ENCODE peak calls at places on chromosomes 4 and X, in seven cellular contexts. One of them, this sample, is unnamed.

GRCh38 chr4:78426972-78427371 is 124.6 kb upstream of the ANXA3 start:
- DNase-seq in heart right ventricle: no peak
- DNase-seq in endodermal cell: no peak
- DNase-seq in right atrium auricular region: no peak
- DNase-seq in SJSA1: no peak
- DNase-seq in neural progenitor cell: peak; percentile 32
- DNase-seq in NT2/D1: no peak
- DNase-seq in this sample: no peak

GRCh38 chr4:138222041-138222440 is 20.1 kb downstream of the SLC7A11 start:
- DNase-seq in neural progenitor cell: no peak
- DNase-seq in right atrium auricular region: no peak
- DNase-seq in SJSA1: peak; percentile 84
- DNase-seq in NT2/D1: no peak
- DNase-seq in heart right ventricle: no peak
- DNase-seq in endodermal cell: no peak
- DNase-seq in this sample: peak; percentile 17

GRCh38 chr4:113452868-113453620 is 308.5 kb downstream of the CAMK2D start:
- DNase-seq in endodermal cell: peak; percentile 84
- DNase-seq in heart right ventricle: peak; percentile 55
- DNase-seq in NT2/D1: peak; percentile 80
- DNase-seq in SJSA1: peak; percentile 80
- DNase-seq in neural progenitor cell: peak; percentile 47
- DNase-seq in right atrium auricular region: no peak
- DNase-seq in this sample: no peak

GRCh38 chr4:69408451-69408850 is 87.3 kb downstream of the UGT2B4 start:
- DNase-seq in neural progenitor cell: no peak
- DNase-seq in endodermal cell: no peak
- DNase-seq in right atrium auricular region: no peak
- DNase-seq in heart right ventricle: no peak
- DNase-seq in SJSA1: no peak
- DNase-seq in NT2/D1: no peak
- DNase-seq in this sample: no peak

GRCh38 chr4:5050520-5050955 is 742 bp upstream of the STK32B start:
- DNase-seq in SJSA1: peak; percentile 62
- DNase-seq in NT2/D1: peak; percentile 84
- DNase-seq in endodermal cell: peak; percentile 91
- DNase-seq in right atrium auricular region: peak; percentile 78
- DNase-seq in heart right ventricle: peak; percentile 66
- DNase-seq in neural progenitor cell: peak; percentile 91
- DNase-seq in this sample: peak; percentile 47

GRCh38 chr4:16018061-16018676 is 55.2 kb upstream of the FGFBP2 start:
- DNase-seq in SJSA1: no peak
- DNase-seq in right atrium auricular region: no peak
- DNase-seq in NT2/D1: no peak
- DNase-seq in heart right ventricle: no peak
- DNase-seq in endodermal cell: no peak
- DNase-seq in neural progenitor cell: no peak
- DNase-seq in this sample: no peak

GRCh38 chrX:21374163-21374993 is at the start of gene CNKSR2:
- DNase-seq in SJSA1: peak; percentile 25
- DNase-seq in endodermal cell: peak; percentile 93
- DNase-seq in right atrium auricular region: no peak
- DNase-seq in heart right ventricle: no peak
- DNase-seq in neural progenitor cell: peak; percentile 80
- DNase-seq in NT2/D1: peak; percentile 60
- DNase-seq in this sample: peak; percentile 59

GRCh38 chrX:53223068-53223693 is 1.8 kb downstream of the KDM5C start:
- DNase-seq in neural progenitor cell: peak; percentile 19
- DNase-seq in NT2/D1: no peak
- DNase-seq in right atrium auricular region: no peak
- DNase-seq in SJSA1: no peak
- DNase-seq in endodermal cell: peak; percentile 61
- DNase-seq in heart right ventricle: no peak
- DNase-seq in this sample: peak; percentile 10

GRCh38 chrX:17547658-17548057 is 172.7 kb downstream of the NHS start:
- DNase-seq in neural progenitor cell: no peak
- DNase-seq in endodermal cell: no peak
- DNase-seq in right atrium auricular region: no peak
- DNase-seq in SJSA1: peak; percentile 67
- DNase-seq in NT2/D1: no peak
- DNase-seq in heart right ventricle: peak; percentile 8
- DNase-seq in this sample: peak; percentile 74

GRCh38 chrX:103831342-103831802 is 685 bp downstream of the RAB9B start:
- DNase-seq in right atrium auricular region: no peak
- DNase-seq in SJSA1: no peak
- DNase-seq in neural progenitor cell: peak; percentile 90
- DNase-seq in endodermal cell: no peak
- DNase-seq in NT2/D1: no peak
- DNase-seq in heart right ventricle: peak; percentile 54
- DNase-seq in this sample: no peak

GRCh38 chrX:29561417-29561816 is 653.9 kb upstream of the MAGEB2 start:
- DNase-seq in heart right ventricle: no peak
- DNase-seq in neural progenitor cell: no peak
- DNase-seq in NT2/D1: no peak
- DNase-seq in SJSA1: no peak
- DNase-seq in right atrium auricular region: no peak
- DNase-seq in endodermal cell: no peak
- DNase-seq in this sample: no peak

GRCh38 chr4:125243835-125244397 is 70.8 kb upstream of the FAT4 start:
- DNase-seq in SJSA1: no peak
- DNase-seq in right atrium auricular region: no peak
- DNase-seq in endodermal cell: no peak
- DNase-seq in neural progenitor cell: no peak
- DNase-seq in NT2/D1: no peak
- DNase-seq in heart right ventricle: no peak
- DNase-seq in this sample: no peak

GRCh38 chrX:154805696-154806091 is 409 bp upstream of the MPP1 start:
- DNase-seq in heart right ventricle: no peak
- DNase-seq in NT2/D1: no peak
- DNase-seq in neural progenitor cell: no peak
- DNase-seq in SJSA1: no peak
- DNase-seq in endodermal cell: no peak
- DNase-seq in right atrium auricular region: no peak
- DNase-seq in this sample: no peak

GRCh38 chr4:147683172-147683571 is 791 bp downstream of the PRMT9 start:
- DNase-seq in NT2/D1: no peak
- DNase-seq in endodermal cell: peak; percentile 51
- DNase-seq in SJSA1: no peak
- DNase-seq in right atrium auricular region: no peak
- DNase-seq in neural progenitor cell: peak; percentile 7
- DNase-seq in heart right ventricle: no peak
- DNase-seq in this sample: peak; percentile 30

GRCh38 chr4:140092094-140092820 is 61.7 kb downstream of the MAML3 start:
- DNase-seq in heart right ventricle: peak; percentile 45
- DNase-seq in endodermal cell: peak; percentile 96
- DNase-seq in neural progenitor cell: peak; percentile 96
- DNase-seq in SJSA1: no peak
- DNase-seq in NT2/D1: peak; percentile 60
- DNase-seq in right atrium auricular region: peak; percentile 70
- DNase-seq in this sample: peak; percentile 62

DNA sequence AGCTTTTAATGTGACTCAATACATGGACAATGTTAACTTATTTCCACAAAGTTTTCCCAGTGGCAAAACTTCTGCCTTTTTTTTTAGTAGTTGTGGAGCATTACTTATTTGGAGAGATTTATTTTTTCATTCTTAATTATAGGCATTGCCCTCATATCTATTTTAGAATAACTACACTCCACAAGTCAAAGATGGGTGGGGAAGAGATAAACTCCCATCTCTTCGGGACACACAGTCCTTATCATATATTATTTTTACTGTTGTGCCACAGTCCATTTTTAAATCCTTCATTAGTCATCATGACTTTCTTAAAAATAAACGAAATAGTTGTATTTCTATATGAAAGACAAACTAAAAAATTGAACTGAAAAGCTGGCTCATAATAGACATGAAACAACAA is 1.2 kb downstream of the DMD start:
- DNase-seq in endodermal cell: no peak
- DNase-seq in neural progenitor cell: no peak
- DNase-seq in SJSA1: no peak
- DNase-seq in NT2/D1: no peak
- DNase-seq in right atrium auricular region: no peak
- DNase-seq in heart right ventricle: no peak
- DNase-seq in this sample: no peak
- H3K4me3 ChIP-seq in endodermal cell: no peak overlapping the region
- H3K4me3 ChIP-seq in neural progenitor cell: no peak overlapping the region
- H3K4me3 ChIP-seq in SJSA1: peak overlapping the region; percentile 41
- H3K4me3 ChIP-seq in NT2/D1: no peak overlapping the region
- H3K4me3 ChIP-seq in right atrium auricular region: peak overlapping the region; percentile 42
- H3K4me3 ChIP-seq in heart right ventricle: peak overlapping the region; percentile 10
- H3K4me3 ChIP-seq in this sample: no peak overlapping the region

GRCh38 chr4:183798921-183799307 is 106.2 kb upstream of the STOX2 start:
- DNase-seq in neural progenitor cell: peak; percentile 67
- DNase-seq in NT2/D1: no peak
- DNase-seq in right atrium auricular region: no peak
- DNase-seq in heart right ventricle: no peak
- DNase-seq in endodermal cell: peak; percentile 48
- DNase-seq in SJSA1: no peak
- DNase-seq in this sample: no peak

GRCh38 chr4:183797445-183798248 is 107.5 kb upstream of the STOX2 start:
- DNase-seq in right atrium auricular region: no peak
- DNase-seq in neural progenitor cell: peak; percentile 73
- DNase-seq in NT2/D1: no peak
- DNase-seq in endodermal cell: peak; percentile 87
- DNase-seq in SJSA1: no peak
- DNase-seq in heart right ventricle: no peak
- DNase-seq in this sample: peak; percentile 37

GRCh38 chr4:183801460-183802168 is 103.5 kb upstream of the STOX2 start:
- DNase-seq in SJSA1: no peak
- DNase-seq in endodermal cell: peak; percentile 83
- DNase-seq in NT2/D1: no peak
- DNase-seq in neural progenitor cell: no peak
- DNase-seq in right atrium auricular region: no peak
- DNase-seq in heart right ventricle: no peak
- DNase-seq in this sample: no peak

GRCh38 chr4:183798249-183798920 is 106.7 kb upstream of the STOX2 start:
- DNase-seq in heart right ventricle: no peak
- DNase-seq in neural progenitor cell: peak; percentile 42
- DNase-seq in NT2/D1: no peak
- DNase-seq in endodermal cell: peak; percentile 71
- DNase-seq in SJSA1: no peak
- DNase-seq in right atrium auricular region: no peak
- DNase-seq in this sample: peak; percentile 23

GRCh38 chr4:183797041-183797444 is 108.1 kb upstream of the STOX2 start:
- DNase-seq in neural progenitor cell: peak; percentile 35
- DNase-seq in heart right ventricle: peak; percentile 53
- DNase-seq in SJSA1: no peak
- DNase-seq in endodermal cell: no peak
- DNase-seq in NT2/D1: no peak
- DNase-seq in right atrium auricular region: no peak
- DNase-seq in this sample: peak; percentile 33
- H3K9me3 ChIP-seq in neural progenitor cell: no peaks in the 10 kb centered on the region
- H3K9me3 ChIP-seq in heart right ventricle: peaks cover 7% of the 10 kb centered on the region
- H3K9me3 ChIP-seq in SJSA1: no peaks in the 10 kb centered on the region
- H3K9me3 ChIP-seq in endodermal cell: peaks cover 17% of the 10 kb centered on the region
- H3K9me3 ChIP-seq in NT2/D1: peaks cover 24% of the 10 kb centered on the region
- H3K9me3 ChIP-seq in right atrium auricular region: no peaks in the 10 kb centered on the region
- H3K9me3 ChIP-seq in this sample: peaks cover 4% of the 10 kb centered on the region

GRCh38 chrX:19867938-19868337 is 19.5 kb downstream of the SH3KBP1 start:
- DNase-seq in heart right ventricle: no peak
- DNase-seq in neural progenitor cell: no peak
- DNase-seq in endodermal cell: no peak
- DNase-seq in NT2/D1: no peak
- DNase-seq in right atrium auricular region: no peak
- DNase-seq in SJSA1: no peak
- DNase-seq in this sample: no peak

GRCh38 chrX:19865567-19866363 is 21.6 kb downstream of the SH3KBP1 start:
- DNase-seq in SJSA1: no peak
- DNase-seq in NT2/D1: no peak
- DNase-seq in neural progenitor cell: no peak
- DNase-seq in endodermal cell: no peak
- DNase-seq in right atrium auricular region: no peak
- DNase-seq in heart right ventricle: peak; percentile 5
- DNase-seq in this sample: no peak

GRCh38 chrX:19864736-19865135 is 22.7 kb downstream of the SH3KBP1 start:
- DNase-seq in NT2/D1: no peak
- DNase-seq in endodermal cell: no peak
- DNase-seq in SJSA1: no peak
- DNase-seq in heart right ventricle: no peak
- DNase-seq in right atrium auricular region: no peak
- DNase-seq in neural progenitor cell: no peak
- DNase-seq in this sample: no peak

GRCh38 chrX:19867411-19867732 is 20.0 kb downstream of the SH3KBP1 start:
- DNase-seq in heart right ventricle: peak; percentile 6
- DNase-seq in endodermal cell: no peak
- DNase-seq in right atrium auricular region: no peak
- DNase-seq in neural progenitor cell: no peak
- DNase-seq in SJSA1: no peak
- DNase-seq in NT2/D1: no peak
- DNase-seq in this sample: no peak

DNA sequence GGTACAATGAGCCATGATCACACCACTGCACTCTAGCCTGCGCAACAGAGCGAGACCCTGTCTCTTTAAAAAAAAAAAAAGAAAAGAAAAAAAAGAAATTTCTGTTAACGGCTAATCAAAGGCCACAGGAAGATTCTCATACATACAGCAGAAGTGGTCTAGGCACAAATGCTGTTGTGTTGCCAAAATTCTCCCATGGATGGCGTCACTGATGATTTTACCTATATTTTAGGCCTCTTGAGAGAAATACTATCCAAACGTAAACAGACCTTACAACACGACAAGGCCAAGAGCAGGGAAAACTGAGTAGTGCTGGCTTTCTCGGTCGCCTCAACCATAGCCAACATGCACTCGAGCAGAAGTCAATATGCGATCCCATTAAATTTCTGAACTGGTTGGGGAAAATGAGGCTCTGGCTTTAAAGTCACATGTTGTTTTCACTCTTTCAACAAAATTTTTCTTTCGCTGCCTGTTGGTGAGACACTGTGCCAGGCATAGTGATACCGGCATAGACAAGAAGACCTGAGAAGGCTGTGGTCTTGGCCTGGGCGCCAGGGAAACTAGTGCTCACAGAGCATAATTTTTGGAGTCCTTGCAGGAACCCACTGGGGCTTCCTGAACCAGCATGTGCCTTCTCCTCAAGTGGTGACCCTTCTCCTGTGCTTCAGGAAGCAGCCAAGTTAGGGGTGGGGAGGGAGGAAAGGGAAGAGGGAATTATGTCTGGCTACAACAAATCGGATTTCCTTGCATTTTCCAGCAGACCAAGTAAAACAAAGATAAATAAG is 20.6 kb downstream of the SH3KBP1 start:
- DNase-seq in SJSA1: no peak
- DNase-seq in heart right ventricle: peak; percentile 9
- DNase-seq in endodermal cell: no peak
- DNase-seq in right atrium auricular region: no peak
- DNase-seq in NT2/D1: no peak
- DNase-seq in neural progenitor cell: no peak
- DNase-seq in this sample: no peak
- H3K4me1 ChIP-seq in SJSA1: peaks cover 19% of the 10 kb centered on the region
- H3K4me1 ChIP-seq in heart right ventricle: no peaks in the 10 kb centered on the region
- H3K4me1 ChIP-seq in endodermal cell: no peaks in the 10 kb centered on the region
- H3K4me1 ChIP-seq in right atrium auricular region: no peaks in the 10 kb centered on the region
- H3K4me1 ChIP-seq in NT2/D1: peaks cover 11% of the 10 kb centered on the region
- H3K4me1 ChIP-seq in neural progenitor cell: no peaks in the 10 kb centered on the region
- H3K4me1 ChIP-seq in this sample: no peaks in the 10 kb centered on the region

DNA sequence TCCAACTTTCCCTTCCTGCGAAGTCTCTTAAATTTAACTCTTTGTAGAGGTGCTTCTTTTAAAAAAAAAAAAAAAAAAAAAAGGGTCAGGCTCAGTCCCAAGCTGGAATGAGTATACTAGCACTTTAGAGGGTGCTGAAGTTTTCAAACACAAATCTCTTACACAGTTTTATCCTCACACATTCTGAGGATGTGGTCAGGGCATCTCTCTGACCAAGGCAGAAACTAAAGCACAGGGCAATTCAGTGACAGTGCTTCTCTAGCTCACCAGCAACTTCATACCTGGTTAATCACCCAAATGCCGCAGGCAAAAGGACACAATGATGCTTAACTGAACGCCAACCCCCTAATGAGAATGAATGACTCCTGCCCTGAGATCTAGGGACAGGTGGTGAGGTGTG is 9.8 kb upstream of the PGM2 start:
- DNase-seq in right atrium auricular region: no peak
- DNase-seq in heart right ventricle: no peak
- DNase-seq in neural progenitor cell: no peak
- DNase-seq in NT2/D1: no peak
- DNase-seq in endodermal cell: no peak
- DNase-seq in SJSA1: no peak
- DNase-seq in this sample: no peak
- H3K4me3 ChIP-seq in right atrium auricular region: no peak overlapping the region
- H3K4me3 ChIP-seq in heart right ventricle: no peak overlapping the region
- H3K4me3 ChIP-seq in neural progenitor cell: no peak overlapping the region
- H3K4me3 ChIP-seq in NT2/D1: no peak overlapping the region
- H3K4me3 ChIP-seq in endodermal cell: no peak overlapping the region
- H3K4me3 ChIP-seq in SJSA1: no peak overlapping the region
- H3K4me3 ChIP-seq in this sample: no peak overlapping the region

This sample was measured in mucosa of descending colon.